ENCODE peak calls at places on chromosomes 4 and X, in four cellular contexts. Y is foreskin fibroblast, T is neural crest cell, E is fibroblast of pulmonary artery. B is an unnamed sample.

GRCh38 chr4:145804134-145804533 is 124.2 kb downstream of the C4orf51 start:
- DNase-seq in Y (peak), T (no peak), E (peak), B (peak)

GRCh38 chr4:8037150-8037769 is 97.6 kb upstream of the AFAP1 start:
- DNase-seq in Y (no peak), T (no peak), E (no peak), B (no peak)

GRCh38 chr4:143486314-143486713 is 27.2 kb upstream of the SMARCA5 start:
- DNase-seq in Y (no peak), T (no peak), E (no peak), B (no peak)

GRCh38 chrX:8235026-8235425 is 64.0 kb upstream of the VCX2 start:
- DNase-seq in Y (no peak), T (no peak), E (peak), B (no peak)

GRCh38 chrX:17655232-17656034 is 81.9 kb upstream of the SCML1 start:
- DNase-seq in Y (no peak), T (peak), E (peak), B (no peak)

GRCh38 chr4:57190651-57191481 is 80.7 kb upstream of the IGFBP7 start:
- DNase-seq in Y (no peak), T (peak), E (peak), B (peak)

GRCh38 chrX:67893931-67894330 is 350.1 kb downstream of the AR start:
- DNase-seq in Y (no peak), T (no peak), E (no peak), B (no peak)

GRCh38 chr4:156377036-156377700 is 423.5 kb upstream of the CTSO start:
- DNase-seq in Y (peak), T (no peak), E (peak), B (no peak)

GRCh38 chrX:44898411-44899221 is 25.6 kb downstream of the KDM6A start:
- DNase-seq in Y (no peak), T (no peak), E (no peak), B (no peak)

GRCh38 chr4:70908993-70909556 is 6.9 kb downstream of the MOB1B start:
- DNase-seq in Y (no peak), T (no peak), E (no peak), B (no peak)

GRCh38 chrX:26442340-26442739 is 226.4 kb downstream of the MAGEB5 start:
- DNase-seq in Y (no peak), T (no peak), E (peak), B (peak)